ENCODE peak calls at places on chromosomes 13 and 19, in eight cellular contexts. K is HepG2, J is colonic mucosa, X is endothelial cell of umbilical vein, Z is heart right ventricle, D is PC-9, Q is tibial artery, V is heart left ventricle. O is an unnamed sample. For H3K4me1, the result is how much of the 10 kb centered on the place peaks cover.

GRCh38 chr19:15337202-15337601 is 4.9 kb upstream of the BRD4 start:
- DNase-seq in K (no peak), J (no peak), X (no peak), Z (no peak), D (no peak), Q (no peak), V (no peak), O (no peak)

GRCh38 chr13:48859168-48860105 is 116.3 kb upstream of the FNDC3A start:
- DNase-seq in K (no peak), J (peak), X (no peak), Z (no peak), D (no peak), Q (no peak), V (no peak), O (no peak)

GRCh38 chr19:55441692-55442321 is 1.3 kb downstream of the SHISA7 start:
- DNase-seq in K (no peak), J (no peak), X (no peak), Z (no peak), D (no peak), Q (no peak), V (no peak), O (no peak)

GRCh38 chr19:33156354-33156753 is 24.4 kb downstream of the WDR88 start:
- DNase-seq in K (peak), J (no peak), X (no peak), Z (no peak), D (no peak), Q (no peak), V (no peak), O (no peak)

GRCh38 chr19:47540748-47541147 is 25.9 kb upstream of the NAPA start:
- DNase-seq in K (peak), J (no peak), X (no peak), Z (no peak), D (no peak), Q (no peak), V (no peak), O (no peak)

GRCh38 chr19:50728084-50728737 is 5.0 kb downstream of the CLEC11A start:
- DNase-seq in K (peak), J (peak), X (peak), Z (peak), D (no peak), Q (no peak), V (peak), O (peak)

GRCh38 chr13:21800847-21801616 is 130.2 kb downstream of the FGF9 start:
- DNase-seq in K (peak), J (no peak), X (no peak), Z (no peak), D (no peak), Q (no peak), V (no peak), O (no peak)

GRCh38 chr13:91142572-91142971 is 204.9 kb upstream of the MIR17HG start:
- DNase-seq in K (no peak), J (no peak), X (no peak), Z (no peak), D (peak), Q (no peak), V (no peak), O (no peak)

GRCh38 chr13:112784811-112785418 is 95.1 kb downstream of the ATP11A start:
- DNase-seq in K (no peak), J (no peak), X (no peak), Z (no peak), D (no peak), Q (peak), V (no peak), O (peak)

GRCh38 chr19:29022165-29022564 is 190.8 kb downstream of the UQCRFS1 start:
- DNase-seq in K (no peak), J (no peak), X (no peak), Z (no peak), D (no peak), Q (no peak), V (no peak), O (no peak)

GRCh38 chr19:40286674-40287421 is 1.7 kb upstream of the AKT2 start:
- DNase-seq in K (no peak), J (no peak), X (no peak), Z (no peak), D (no peak), Q (no peak), V (no peak), O (no peak)
- H3K27ac ChIP-seq in K (peak), J (peak), X (no peak), Z (peak), D (no peak), Q (no peak), V (peak), O (no peak)

GRCh38 chr19:40805258-40805868 is 6.4 kb downstream of the EGLN2 start:
- DNase-seq in K (no peak), J (peak), X (no peak), Z (no peak), D (no peak), Q (no peak), V (no peak), O (peak)
- H3K4me1 ChIP-seq in K (under half), J (half or more), X (half or more), Z (half or more), D (under half), Q (under half), V (half or more), O (half or more)

DNA sequence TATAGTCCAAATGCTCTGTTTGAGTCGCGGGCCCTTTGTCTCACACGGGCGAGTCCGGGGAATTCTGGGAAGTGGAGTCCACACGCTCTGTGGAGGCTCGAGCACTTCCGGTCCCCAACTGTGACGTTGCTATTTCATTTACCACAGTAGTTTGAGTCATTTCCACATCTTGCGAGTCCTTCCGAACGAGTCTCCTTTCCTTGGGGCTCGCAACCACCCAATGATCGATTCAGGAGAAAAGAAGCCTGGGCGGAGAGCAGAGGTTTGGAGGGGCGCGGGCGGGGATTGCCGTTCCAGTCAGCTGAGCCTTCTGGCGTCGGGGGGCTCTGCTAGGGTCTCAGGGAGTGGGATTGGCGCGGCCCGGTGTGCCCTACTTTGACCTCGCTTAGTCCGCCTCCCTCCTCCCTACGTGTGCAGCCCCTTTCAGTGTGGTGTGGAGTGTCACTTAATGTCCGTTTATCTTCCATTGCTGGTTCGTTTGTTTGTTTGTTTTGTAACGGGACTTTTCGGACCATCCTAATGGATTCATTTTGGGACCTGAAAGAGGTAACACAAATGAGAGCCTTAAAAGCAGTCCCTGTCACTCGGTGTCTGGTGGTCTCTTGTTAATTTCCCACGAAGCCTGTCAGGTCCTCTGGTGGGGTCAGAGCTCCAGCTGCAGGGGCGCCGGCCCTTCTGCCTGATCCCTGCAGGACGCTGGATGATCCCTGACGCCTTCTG is at the start of gene ZNF222:
- DNase-seq in K (peak), J (peak), X (peak), Z (peak), D (peak), Q (peak), V (peak), O (peak)
- H3K4me3 ChIP-seq in K (peak), J (peak), X (peak), Z (peak), D (peak), Q (peak), V (peak), O (peak)

DNA sequence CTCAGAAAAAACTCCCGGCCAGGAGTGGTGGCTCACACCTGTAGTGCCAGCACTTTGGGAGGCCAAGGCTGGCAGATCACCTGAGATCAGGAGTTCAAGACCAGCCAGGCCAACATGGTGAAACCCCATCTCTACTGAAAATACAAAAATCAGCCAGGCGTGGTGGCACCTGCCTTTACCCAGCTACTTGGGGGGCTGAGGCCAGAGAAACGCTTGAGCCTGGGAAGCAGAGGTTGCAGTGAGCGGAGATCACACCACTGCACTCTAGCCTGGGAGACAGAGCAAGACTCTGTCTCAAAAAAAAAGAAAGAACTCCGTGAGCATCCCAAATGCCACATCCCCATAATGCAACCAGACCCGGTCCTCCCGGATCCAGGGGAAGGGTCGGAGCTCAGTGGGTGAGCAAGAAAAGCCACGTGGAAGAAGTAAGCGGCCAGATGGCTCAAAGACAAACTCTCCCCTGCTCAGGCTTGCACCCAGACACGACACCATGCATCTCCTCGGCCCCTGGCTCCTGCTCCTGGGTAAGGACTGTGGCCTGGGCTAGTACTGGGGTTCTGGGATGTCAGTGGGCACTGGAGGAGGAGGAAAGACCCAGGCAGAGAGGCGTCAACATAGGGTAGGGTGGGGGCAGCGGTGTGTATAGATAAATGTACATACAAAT is 2.7 kb downstream of the CD22 start:
- DNase-seq in K (no peak), J (no peak), X (no peak), Z (no peak), D (no peak), Q (no peak), V (no peak), O (no peak)
- H3K27ac ChIP-seq in K (no peak), J (no peak), X (no peak), Z (no peak), D (no peak), Q (no peak), V (no peak), O (peak)